ENCODE peak calls at places on chromosome 22, in nine cellular contexts. U, S, C, K, A, Q, M, H and Z are unnamed samples.

GRCh38 chr22:50074056-50074455 is 11.2 kb downstream of the MLC1 start:
- DNase-seq in U (no peak), S (no peak), C (no peak), K (no peak), A (no peak), Q (no peak), M (no peak), H (no peak), Z (no peak)

GRCh38 chr22:20981787-20982562 is at the start of gene LZTR1:
- DNase-seq in U (no peak), S (peak), C (peak), K (peak), A (no peak), Q (no peak), M (peak), H (peak), Z (peak)

GRCh38 chr22:19232620-19233019 is 54.1 kb upstream of the SLC25A1 start:
- DNase-seq in U (no peak), S (no peak), C (no peak), K (no peak), A (no peak), Q (no peak), M (no peak), H (no peak), Z (no peak)

GRCh38 chr22:42697542-42698013 is 23.1 kb downstream of the A4GALT start:
- DNase-seq in U (no peak), S (no peak), C (peak), K (peak), A (peak), Q (peak), M (peak), H (peak), Z (no peak)

GRCh38 chr22:38782402-38783094 is 11.4 kb downstream of the DNAL4 start:
- DNase-seq in U (no peak), S (no peak), C (peak), K (no peak), A (no peak), Q (no peak), M (no peak), H (no peak), Z (no peak)

GRCh38 chr22:39453765-39454378 is 2.9 kb upstream of the MGAT3 start:
- DNase-seq in U (no peak), S (no peak), C (no peak), K (no peak), A (no peak), Q (no peak), M (no peak), H (no peak), Z (no peak)

GRCh38 chr22:40054486-40054885 is 59.7 kb downstream of the FAM83F start:
- DNase-seq in U (no peak), S (no peak), C (no peak), K (no peak), A (no peak), Q (no peak), M (no peak), H (no peak), Z (no peak)

GRCh38 chr22:19791894-19792293 is 31.3 kb downstream of the TBX1 start:
- DNase-seq in U (no peak), S (no peak), C (no peak), K (no peak), A (no peak), Q (no peak), M (no peak), H (no peak), Z (no peak)

GRCh38 chr22:49789289-49790141 is 38.2 kb downstream of the BRD1 start:
- DNase-seq in U (no peak), S (peak), C (no peak), K (peak), A (no peak), Q (no peak), M (no peak), H (no peak), Z (no peak)

GRCh38 chr22:23117890-23118646 is 23.7 kb downstream of the RSPH14 start:
- DNase-seq in U (no peak), S (no peak), C (no peak), K (no peak), A (no peak), Q (no peak), M (no peak), H (no peak), Z (no peak)

GRCh38 chr22:42324991-42325710 is 54.7 kb upstream of the TCF20 start:
- DNase-seq in U (no peak), S (no peak), C (no peak), K (peak), A (no peak), Q (no peak), M (no peak), H (no peak), Z (no peak)

GRCh38 chr22:32788884-32789624 is 12.5 kb upstream of the TIMP3 start:
- DNase-seq in U (no peak), S (no peak), C (peak), K (no peak), A (no peak), Q (no peak), M (no peak), H (no peak), Z (no peak)

GRCh38 chr22:35174398-35174797 is 82.9 kb upstream of the HMGXB4 start:
- DNase-seq in U (no peak), S (no peak), C (no peak), K (no peak), A (no peak), Q (no peak), M (no peak), H (no peak), Z (no peak)

GRCh38 chr22:42320463-42321416 is 50.3 kb upstream of the TCF20 start:
- DNase-seq in U (no peak), S (no peak), C (no peak), K (peak), A (no peak), Q (no peak), M (no peak), H (no peak), Z (no peak)

GRCh38 chr22:49519117-49519737 is 308.4 kb downstream of the BRD1 start:
- DNase-seq in U (no peak), S (peak), C (no peak), K (no peak), A (no peak), Q (no peak), M (no peak), H (no peak), Z (no peak)

GRCh38 chr22:17192186-17192585 is 27.0 kb downstream of the ADA2 start:
- DNase-seq in U (no peak), S (no peak), C (no peak), K (no peak), A (no peak), Q (no peak), M (no peak), H (no peak), Z (no peak)

GRCh38 chr22:21865041-21865440 is 2.4 kb downstream of the MAPK1 start:
- DNase-seq in U (no peak), S (no peak), C (peak), K (peak), A (no peak), Q (peak), M (no peak), H (no peak), Z (peak)

GRCh38 chr22:22955866-22956535 is 68.4 kb downstream of the IGLL5 start:
- DNase-seq in U (no peak), S (peak), C (peak), K (peak), A (peak), Q (peak), M (peak), H (peak), Z (peak)

GRCh38 chr22:35021166-35021565 is 44.8 kb upstream of the ISX start:
- DNase-seq in U (no peak), S (no peak), C (no peak), K (peak), A (no peak), Q (no peak), M (no peak), H (no peak), Z (no peak)

GRCh38 chr22:41862160-41862529 is 29.2 kb downstream of the SREBF2 start:
- DNase-seq in U (no peak), S (no peak), C (peak), K (no peak), A (no peak), Q (no peak), M (no peak), H (no peak), Z (no peak)

GRCh38 chr22:32644252-32645100 is 157.0 kb upstream of the TIMP3 start:
- DNase-seq in U (no peak), S (peak), C (peak), K (peak), A (peak), Q (no peak), M (peak), H (no peak), Z (no peak)

GRCh38 chr22:39148727-39149535 is 3.5 kb downstream of the CBX7 start:
- DNase-seq in U (no peak), S (no peak), C (no peak), K (peak), A (no peak), Q (no peak), M (peak), H (no peak), Z (no peak)

GRCh38 chr22:21076907-21077625 is 31.3 kb downstream of the LRRC74B start:
- DNase-seq in U (no peak), S (no peak), C (no peak), K (no peak), A (no peak), Q (no peak), M (no peak), H (no peak), Z (no peak)

GRCh38 chr22:19871845-19872778 is 17.4 kb upstream of the GNB1L start:
- DNase-seq in U (no peak), S (peak), C (no peak), K (no peak), A (no peak), Q (no peak), M (no peak), H (no peak), Z (no peak)

GRCh38 chr22:19419464-19420178 is 11.9 kb downstream of the HIRA start:
- DNase-seq in U (no peak), S (no peak), C (no peak), K (no peak), A (no peak), Q (no peak), M (no peak), H (no peak), Z (no peak)

GRCh38 chr22:19066531-19067271 is 55.5 kb downstream of the DGCR2 start:
- DNase-seq in U (no peak), S (no peak), C (peak), K (no peak), A (peak), Q (no peak), M (no peak), H (no peak), Z (peak)

GRCh38 chr22:22210375-22210774 is 34.2 kb upstream of the VPREB1 start:
- DNase-seq in U (no peak), S (no peak), C (peak), K (no peak), A (peak), Q (peak), M (no peak), H (peak), Z (no peak)

GRCh38 chr22:23057331-23057730 is 13.0 kb upstream of the GNAZ start:
- DNase-seq in U (no peak), S (no peak), C (no peak), K (no peak), A (no peak), Q (no peak), M (no peak), H (no peak), Z (no peak)

GRCh38 chr22:49136041-49136815 is 691.4 kb downstream of the BRD1 start:
- DNase-seq in U (no peak), S (no peak), C (no peak), K (no peak), A (no peak), Q (no peak), M (no peak), H (no peak), Z (no peak)

GRCh38 chr22:18968011-18968749 is 32.1 kb upstream of the PRODH start:
- DNase-seq in U (no peak), S (no peak), C (no peak), K (peak), A (no peak), Q (no peak), M (peak), H (no peak), Z (no peak)

GRCh38 chr22:39254789-39255298 is 10.1 kb upstream of the PDGFB start:
- DNase-seq in U (no peak), S (no peak), C (peak), K (no peak), A (no peak), Q (no peak), M (no peak), H (no peak), Z (no peak)

GRCh38 chr22:49398115-49398514 is 429.6 kb downstream of the BRD1 start:
- DNase-seq in U (no peak), S (no peak), C (no peak), K (no peak), A (no peak), Q (no peak), M (no peak), H (no peak), Z (no peak)

GRCh38 chr22:42489000-42489399 is 30.6 kb downstream of the RRP7A start:
- DNase-seq in U (no peak), S (no peak), C (no peak), K (no peak), A (no peak), Q (no peak), M (no peak), H (no peak), Z (no peak)

GRCh38 chr22:24157783-24158170 is 23.5 kb upstream of the SUSD2 start:
- DNase-seq in U (no peak), S (no peak), C (no peak), K (no peak), A (no peak), Q (no peak), M (no peak), H (no peak), Z (no peak)

GRCh38 chr22:43796567-43796966 is 15.5 kb downstream of the EFCAB6 start:
- DNase-seq in U (no peak), S (no peak), C (peak), K (peak), A (no peak), Q (no peak), M (no peak), H (peak), Z (peak)
- TF ChIP-seq CTCF in U (peak), S (peak), C (peak), K (no peak), A (peak), Q (peak), M (no peak), H (peak), Z (peak)

GRCh38 chr22:46083383-46084350 is 66.7 kb upstream of the PPARA start:
- DNase-seq in U (no peak), S (peak), C (no peak), K (no peak), A (no peak), Q (no peak), M (no peak), H (no peak), Z (no peak)

GRCh38 chr22:46085831-46086576 is 64.3 kb upstream of the PPARA start:
- DNase-seq in U (no peak), S (peak), C (no peak), K (peak), A (no peak), Q (no peak), M (peak), H (peak), Z (peak)

GRCh38 chr22:46084376-46084775 is 66.0 kb upstream of the PPARA start:
- DNase-seq in U (no peak), S (no peak), C (no peak), K (no peak), A (no peak), Q (no peak), M (no peak), H (no peak), Z (no peak)

GRCh38 chr22:46086577-46087335 is 63.6 kb upstream of the PPARA start:
- DNase-seq in U (no peak), S (peak), C (no peak), K (no peak), A (no peak), Q (no peak), M (no peak), H (no peak), Z (no peak)

GRCh38 chr22:46084943-46085830 is 65.1 kb upstream of the PPARA start:
- DNase-seq in U (no peak), S (peak), C (peak), K (peak), A (no peak), Q (no peak), M (peak), H (no peak), Z (peak)
- H3K4me3 ChIP-seq in U (no peak), S (no peak), C (peak), K (no peak), A (peak), Q (peak), M (no peak), H (peak), Z (peak)

DNA sequence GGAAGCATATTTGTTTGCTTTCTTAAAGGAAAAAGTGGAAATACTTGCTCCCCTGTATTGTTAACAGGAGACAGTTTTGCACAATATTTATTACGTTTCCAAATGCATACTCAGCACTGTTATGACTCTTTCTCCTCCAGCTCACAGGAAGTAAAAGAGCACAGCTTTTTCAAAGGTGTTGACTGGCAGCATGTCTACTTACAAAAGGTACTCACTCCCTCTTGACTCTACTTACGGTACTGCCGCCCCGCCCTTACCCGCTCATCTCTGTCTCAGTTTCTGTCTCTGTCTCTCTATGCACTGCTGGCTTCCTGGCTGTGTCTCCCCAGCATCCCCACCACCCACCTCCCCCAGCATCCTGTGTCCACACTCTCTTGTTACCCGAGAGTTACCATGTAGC is 32.2 kb upstream of the MYO18B start:
- DNase-seq in U (no peak), S (no peak), C (no peak), K (no peak), A (no peak), Q (no peak), M (no peak), H (no peak), Z (no peak)
- TF ChIP-seq CTCF in U (no peak), S (no peak), C (no peak), K (no peak), A (no peak), Q (no peak), M (no peak), H (no peak), Z (no peak)

GRCh38 chr22:33906475-33906874 is 13.8 kb downstream of the LARGE1 start:
- DNase-seq in U (no peak), S (no peak), C (no peak), K (no peak), A (no peak), Q (no peak), M (no peak), H (no peak), Z (no peak)

GRCh38 chr22:33909906-33910305 is 10.4 kb downstream of the LARGE1 start:
- DNase-seq in U (no peak), S (no peak), C (no peak), K (no peak), A (no peak), Q (no peak), M (no peak), H (no peak), Z (no peak)

GRCh38 chr22:33906954-33907353 is 13.3 kb downstream of the LARGE1 start:
- DNase-seq in U (no peak), S (no peak), C (no peak), K (peak), A (no peak), Q (no peak), M (no peak), H (no peak), Z (no peak)

GRCh38 chr22:33908201-33909074 is 11.8 kb downstream of the LARGE1 start:
- DNase-seq in U (no peak), S (no peak), C (no peak), K (no peak), A (no peak), Q (no peak), M (no peak), H (no peak), Z (no peak)

DNA sequence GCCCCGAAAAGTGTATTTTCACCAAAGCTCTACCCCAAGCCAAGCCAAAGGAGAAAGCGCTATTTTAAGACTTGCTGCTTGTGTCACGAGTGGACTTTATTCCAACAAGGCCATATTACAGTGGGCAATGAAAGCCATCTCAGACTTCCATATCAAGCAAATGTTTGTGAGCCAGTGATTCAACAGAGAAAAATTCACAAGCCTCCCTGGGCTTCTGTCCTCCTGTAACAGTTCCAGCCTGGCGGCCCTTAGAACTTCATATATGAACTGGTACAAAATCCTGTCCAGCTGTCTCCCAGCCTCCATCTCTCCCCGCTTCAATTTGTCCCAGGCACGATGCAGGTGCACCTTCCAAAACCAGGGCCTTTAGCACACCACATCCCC is 11.2 kb downstream of the LARGE1 start:
- DNase-seq in U (no peak), S (no peak), C (peak), K (no peak), A (no peak), Q (no peak), M (no peak), H (no peak), Z (no peak)
- H3K4me3 ChIP-seq in U (no peak), S (no peak), C (no peak), K (no peak), A (no peak), Q (no peak), M (no peak), H (no peak), Z (no peak)

GRCh38 chr22:30945653-30946052 is 22.9 kb downstream of the MORC2 start:
- DNase-seq in U (no peak), S (no peak), C (no peak), K (no peak), A (no peak), Q (no peak), M (no peak), H (no peak), Z (no peak)
- TF ChIP-seq CTCF in U (no peak), S (no peak), C (no peak), K (no peak), A (no peak), Q (no peak), M (no peak), H (no peak), Z (no peak)

GRCh38 chr22:30614268-30614667 is 7.3 kb downstream of the TCN2 start:
- DNase-seq in U (no peak), S (no peak), C (no peak), K (no peak), A (no peak), Q (no peak), M (no peak), H (no peak), Z (no peak)
- H3K4me3 ChIP-seq in U (no peak), S (no peak), C (no peak), K (no peak), A (no peak), Q (no peak), M (no peak), H (no peak), Z (no peak)

DNA sequence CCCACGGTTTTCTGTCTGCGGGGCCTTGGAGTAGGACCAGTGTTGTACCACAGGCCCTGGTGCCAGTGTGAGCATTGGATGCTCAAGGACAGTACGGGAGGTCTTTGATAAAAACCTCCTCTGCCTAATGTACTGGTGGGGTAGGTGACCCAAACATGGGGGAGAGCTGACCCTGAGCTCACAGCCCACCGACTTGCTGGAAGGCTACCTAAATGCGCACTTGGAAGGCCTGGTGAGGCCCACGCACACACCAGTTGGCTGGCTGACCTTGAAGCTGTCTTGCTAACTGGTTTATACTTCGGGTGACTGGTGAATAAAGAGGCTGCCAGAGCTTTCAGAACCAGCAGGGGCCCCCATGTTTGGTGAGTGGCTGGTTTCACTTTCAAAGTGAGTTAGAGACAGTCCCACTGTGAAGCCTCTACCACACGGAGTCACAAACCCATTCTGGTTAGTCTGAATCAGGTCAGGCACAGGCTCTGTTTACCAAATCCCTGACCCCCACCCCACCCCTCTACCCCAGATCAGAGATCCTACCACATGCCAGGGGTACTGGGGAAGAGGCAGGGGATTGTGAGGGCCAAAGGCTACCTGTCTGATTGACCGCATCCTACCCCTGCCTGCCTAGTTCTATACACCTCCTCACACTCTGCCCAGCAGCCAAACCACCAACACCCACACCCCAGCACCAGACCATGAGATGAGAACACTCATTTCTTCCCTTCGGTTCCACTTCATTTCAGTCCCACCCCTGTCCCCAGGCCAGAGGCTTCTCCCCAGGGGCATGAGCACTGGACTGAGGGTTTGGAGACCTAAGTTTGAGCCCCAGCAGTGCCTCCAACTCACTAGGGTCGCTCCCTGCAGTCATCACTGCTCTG is 12.7 kb upstream of the IL2RB start:
- DNase-seq in U (no peak), S (no peak), C (peak), K (no peak), A (no peak), Q (no peak), M (no peak), H (no peak), Z (no peak)
- TF ChIP-seq CTCF in U (no peak), S (no peak), C (no peak), K (no peak), A (no peak), Q (no peak), M (no peak), H (no peak), Z (no peak)